ENCODE peak calls at places on chromosome 5, in seven cellular contexts. N is transverse colon, X is suprapubic skin, T is stomach, D is HepG2, H is H1, E is GM12878. P is an unnamed sample.

GRCh38 chr5:62083247-62083646 is 222.8 kb upstream of the KIF2A start:
- DNase-seq in N (no peak), X (no peak), T (no peak), D (no peak), H (no peak), E (no peak), P (no peak)

GRCh38 chr5:73268826-73269225 is 95.8 kb downstream of the TMEM174 start:
- DNase-seq in N (no peak), X (no peak), T (no peak), D (no peak), H (no peak), E (no peak), P (no peak)

GRCh38 chr5:40680741-40681350 is 1.1 kb downstream of the PTGER4 start:
- DNase-seq in N (peak), X (no peak), T (no peak), D (no peak), H (no peak), E (no peak), P (peak)

GRCh38 chr5:41637424-41637823 is 127.0 kb upstream of the PLCXD3 start:
- DNase-seq in N (no peak), X (no peak), T (no peak), D (no peak), H (no peak), E (no peak), P (no peak)

GRCh38 chr5:53323943-53324642 is 156.3 kb upstream of the FST start:
- DNase-seq in N (no peak), X (no peak), T (no peak), D (peak), H (no peak), E (peak), P (no peak)

GRCh38 chr5:136484808-136485207 is 119.5 kb upstream of the TRPC7 start:
- DNase-seq in N (no peak), X (no peak), T (no peak), D (no peak), H (no peak), E (no peak), P (no peak)

GRCh38 chr5:81525690-81526089 is 131.8 kb upstream of the ACOT12 start:
- DNase-seq in N (no peak), X (no peak), T (no peak), D (no peak), H (no peak), E (no peak), P (no peak)

GRCh38 chr5:150516011-150516410 is 8.1 kb downstream of the NDST1 start:
- DNase-seq in N (no peak), X (no peak), T (peak), D (peak), H (no peak), E (no peak), P (no peak)

GRCh38 chr5:146565764-146566163 is 49.8 kb upstream of the GPR151 start:
- DNase-seq in N (peak), X (no peak), T (peak), D (peak), H (no peak), E (no peak), P (no peak)

GRCh38 chr5:111223086-111223789 is 946 bp upstream of the CAMK4 start:
- DNase-seq in N (no peak), X (no peak), T (no peak), D (no peak), H (no peak), E (no peak), P (no peak)

GRCh38 chr5:157772077-157772613 is 28.6 kb downstream of the LSM11 start:
- DNase-seq in N (no peak), X (no peak), T (no peak), D (no peak), H (no peak), E (no peak), P (no peak)

GRCh38 chr5:180563994-180564393 is 27.3 kb downstream of the SCGB3A1 start:
- DNase-seq in N (no peak), X (no peak), T (no peak), D (no peak), H (no peak), E (peak), P (no peak)

GRCh38 chr5:24226492-24226891 is 418.3 kb downstream of the CDH10 start:
- DNase-seq in N (no peak), X (no peak), T (no peak), D (no peak), H (no peak), E (no peak), P (no peak)

GRCh38 chr5:172806897-172807672 is 27.0 kb upstream of the ERGIC1 start:
- DNase-seq in N (peak), X (peak), T (peak), D (peak), H (peak), E (peak), P (peak)

GRCh38 chr5:129743541-129744187 is 4.2 kb upstream of the MINAR2 start:
- DNase-seq in N (no peak), X (no peak), T (no peak), D (no peak), H (no peak), E (no peak), P (no peak)

GRCh38 chr5:39699164-39699563 is 274.4 kb upstream of the DAB2 start:
- DNase-seq in N (no peak), X (no peak), T (no peak), D (no peak), H (no peak), E (no peak), P (no peak)

GRCh38 chr5:31048975-31049290 is 144.6 kb upstream of the CDH6 start:
- DNase-seq in N (no peak), X (no peak), T (no peak), D (no peak), H (no peak), E (no peak), P (no peak)

GRCh38 chr5:24539625-24540024 is 105.2 kb downstream of the CDH10 start:
- DNase-seq in N (no peak), X (no peak), T (no peak), D (no peak), H (no peak), E (no peak), P (no peak)

GRCh38 chr5:9567039-9567438 is 21.2 kb upstream of the SEMA5A start:
- DNase-seq in N (no peak), X (no peak), T (no peak), D (no peak), H (no peak), E (no peak), P (no peak)

GRCh38 chr5:4905674-4906528 is 234.2 kb upstream of the ADAMTS16 start:
- DNase-seq in N (peak), X (peak), T (no peak), D (peak), H (peak), E (no peak), P (peak)

GRCh38 chr5:154791535-154791934 is 36.4 kb downstream of the LARP1 start:
- DNase-seq in N (no peak), X (no peak), T (no peak), D (no peak), H (no peak), E (no peak), P (no peak)

GRCh38 chr5:103407399-103407798 is 148.8 kb downstream of the MACIR start:
- DNase-seq in N (no peak), X (no peak), T (no peak), D (no peak), H (no peak), E (no peak), P (no peak)

GRCh38 chr5:148957591-148958202 is 105.2 kb downstream of the SH3TC2 start:
- DNase-seq in N (peak), X (no peak), T (peak), D (peak), H (no peak), E (no peak), P (no peak)

GRCh38 chr5:6766558-6767191 is 53.4 kb downstream of the TENT4A start:
- DNase-seq in N (peak), X (peak), T (peak), D (no peak), H (no peak), E (no peak), P (peak)

GRCh38 chr5:95856501-95856981 is 34.0 kb upstream of the GLRX start:
- DNase-seq in N (no peak), X (no peak), T (no peak), D (no peak), H (no peak), E (no peak), P (no peak)

GRCh38 chr5:95859327-95860060 is 37.0 kb upstream of the GLRX start:
- DNase-seq in N (no peak), X (no peak), T (no peak), D (no peak), H (no peak), E (no peak), P (no peak)

GRCh38 chr5:95857185-95857945 is 34.8 kb upstream of the GLRX start:
- DNase-seq in N (peak), X (peak), T (peak), D (peak), H (no peak), E (no peak), P (peak)

GRCh38 chr5:95858023-95858461 is 35.5 kb upstream of the GLRX start:
- DNase-seq in N (no peak), X (no peak), T (no peak), D (peak), H (no peak), E (no peak), P (peak)

GRCh38 chr5:95858661-95859326 is 36.3 kb upstream of the GLRX start:
- DNase-seq in N (peak), X (peak), T (peak), D (peak), H (peak), E (peak), P (peak)
- TF ChIP-seq EP300 in N (peak), X (peak), T (peak), D (peak), H (peak), E (no peak), P (no peak)

GRCh38 chr5:161547573-161548471 is 1.3 kb upstream of the GABRB2 start:
- DNase-seq in N (peak), X (no peak), T (no peak), D (no peak), H (no peak), E (no peak), P (no peak)
- TF ChIP-seq POLR2AphosphoS5 in N (no peak), X (no peak), T (no peak), D (no peak), H (no peak), E (no peak), P (no peak)

GRCh38 chr5:125408582-125409069 is 662.2 kb upstream of the ZNF608 start:
- DNase-seq in N (peak), X (no peak), T (no peak), D (no peak), H (no peak), E (no peak), P (no peak)

GRCh38 chr5:125410501-125411162 is 664.2 kb upstream of the ZNF608 start:
- DNase-seq in N (no peak), X (no peak), T (no peak), D (no peak), H (no peak), E (no peak), P (no peak)

GRCh38 chr5:125411163-125412050 is 665.0 kb upstream of the ZNF608 start:
- DNase-seq in N (peak), X (no peak), T (peak), D (no peak), H (no peak), E (peak), P (peak)

GRCh38 chr5:125409101-125409495 is 662.7 kb upstream of the ZNF608 start:
- DNase-seq in N (peak), X (no peak), T (no peak), D (no peak), H (no peak), E (no peak), P (no peak)

DNA sequence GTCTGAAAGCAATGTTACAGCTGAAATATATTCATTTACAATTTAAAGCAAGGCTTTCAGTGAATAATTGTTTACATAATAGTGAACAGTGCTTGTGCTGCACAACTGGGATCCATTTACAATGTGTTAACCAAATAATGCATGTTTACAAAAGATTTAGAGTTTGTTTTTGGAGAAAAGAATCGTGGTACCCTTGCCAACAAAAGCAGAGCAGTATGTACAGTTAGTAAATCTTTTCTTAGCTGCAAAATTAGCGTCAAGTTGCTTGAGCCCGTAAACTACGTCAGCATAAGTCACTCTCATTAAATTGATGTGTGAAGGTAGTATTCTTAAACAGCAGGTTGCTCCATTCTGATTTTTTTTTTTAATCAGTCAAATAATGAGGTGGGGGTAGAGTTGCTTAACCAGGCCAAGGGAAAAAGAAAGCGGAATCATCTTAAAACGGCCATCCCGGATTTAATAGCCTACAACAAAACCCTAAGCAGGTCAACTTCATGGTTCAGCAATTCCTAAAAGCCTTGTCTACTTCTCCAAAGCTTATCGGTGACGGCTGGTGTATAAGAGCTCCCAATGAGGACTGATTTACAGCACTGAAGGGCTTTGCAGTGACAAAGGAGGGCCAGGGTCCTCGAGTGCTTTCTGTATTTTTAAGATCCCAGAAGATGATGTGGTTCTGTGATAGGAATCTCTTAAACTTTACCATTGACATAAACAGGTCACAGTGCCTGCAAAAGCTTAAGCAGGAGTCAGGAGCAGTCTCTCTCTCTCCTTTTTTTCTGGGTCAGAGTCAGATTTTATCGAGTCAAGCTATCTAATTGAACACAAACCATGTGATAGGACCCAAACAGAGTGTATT is 663.3 kb upstream of the ZNF608 start:
- DNase-seq in N (no peak), X (no peak), T (no peak), D (no peak), H (no peak), E (no peak), P (no peak)
- TF ChIP-seq EP300 in N (no peak), X (no peak), T (no peak), D (no peak), H (no peak), E (no peak), P (no peak)

DNA sequence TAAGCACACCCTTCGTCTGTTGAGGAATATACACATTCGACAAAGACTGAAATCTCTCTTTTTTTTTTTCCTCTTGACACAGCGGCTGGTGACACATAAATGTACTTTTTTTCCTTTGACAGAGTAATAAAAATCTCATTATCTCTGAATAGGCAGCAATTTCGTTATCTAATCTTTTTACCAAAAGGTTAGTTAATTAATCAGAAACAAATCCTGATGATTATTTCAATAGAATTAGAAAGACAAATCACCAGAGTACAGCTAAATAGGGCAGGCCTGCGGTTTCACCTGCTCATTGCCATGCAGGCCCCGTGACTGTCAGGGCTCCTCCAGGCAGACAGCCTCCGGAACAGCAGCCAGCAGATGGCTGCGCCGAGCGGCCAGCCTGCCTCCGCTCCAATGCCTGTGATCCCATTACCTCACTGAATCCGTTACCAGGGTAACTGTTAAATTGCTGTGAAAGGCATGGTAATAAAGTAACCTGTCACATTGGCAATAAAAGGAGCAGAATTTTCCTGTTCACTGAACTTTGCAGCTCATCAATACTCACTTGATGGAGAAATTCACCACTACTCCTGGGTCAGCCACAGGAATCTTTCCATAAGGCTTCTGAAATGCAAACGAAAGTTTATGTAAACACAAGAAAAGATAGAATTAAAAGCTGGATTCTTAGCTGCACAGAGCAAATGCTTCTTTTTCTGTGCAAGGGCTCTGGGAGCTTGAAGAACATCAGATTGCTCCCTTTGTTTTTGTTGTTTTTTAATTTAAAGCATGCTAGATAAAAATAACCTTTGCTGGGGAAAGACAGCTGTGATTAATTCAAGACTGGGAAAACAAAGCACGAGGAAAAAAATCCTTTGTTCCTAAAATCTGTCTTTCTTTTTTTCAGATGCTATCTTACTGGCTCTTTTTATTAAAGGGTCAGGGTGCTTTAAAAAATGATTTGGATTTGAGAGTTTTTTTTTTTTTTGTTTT is 666.4 kb upstream of the ZNF608 start:
- DNase-seq in N (peak), X (peak), T (peak), D (peak), H (peak), E (no peak), P (peak)
- TF ChIP-seq POLR2AphosphoS5 in N (peak), X (no peak), T (no peak), D (no peak), H (no peak), E (no peak), P (peak)

GRCh38 chr5:151557951-151558350 is 33.2 kb downstream of the FAT2 start:
- DNase-seq in N (no peak), X (no peak), T (no peak), D (no peak), H (no peak), E (no peak), P (no peak)
- TF ChIP-seq EP300 in N (no peak), X (no peak), T (no peak), D (no peak), H (no peak), E (no peak), P (no peak)

DNA sequence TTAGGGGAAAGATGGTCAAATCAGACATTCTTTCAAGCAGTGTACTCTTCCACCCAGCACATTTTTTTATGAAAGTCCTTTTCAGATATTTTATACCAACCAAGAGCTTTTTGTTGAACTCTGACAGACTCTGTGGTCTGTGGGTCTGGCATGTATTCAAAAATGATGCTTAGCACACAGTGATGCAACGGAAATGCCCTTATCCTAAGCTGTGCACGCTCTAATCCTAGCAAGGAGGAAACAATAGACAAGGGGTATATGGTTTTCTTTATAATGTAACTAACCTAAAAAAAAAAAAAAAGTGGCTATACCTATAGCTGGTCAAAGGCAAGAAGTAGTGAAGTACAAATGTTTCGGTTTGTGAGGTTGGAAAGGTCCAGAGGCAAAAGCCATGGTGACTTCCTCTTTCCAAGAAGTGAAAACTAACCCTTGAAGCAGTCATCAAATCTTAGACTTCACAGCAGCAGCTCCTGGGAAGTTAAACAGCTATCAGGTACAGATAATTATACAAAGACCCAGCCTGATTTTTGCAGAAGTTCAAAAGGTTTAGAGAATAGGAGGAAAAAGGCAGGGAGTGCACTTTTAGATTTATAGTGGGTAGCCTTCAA is 82.5 kb downstream of the SEMA6A start:
- DNase-seq in N (no peak), X (no peak), T (no peak), D (peak), H (no peak), E (no peak), P (no peak)
- TF ChIP-seq POLR2AphosphoS5 in N (no peak), X (no peak), T (no peak), D (no peak), H (no peak), E (no peak), P (no peak)

GRCh38 chr5:956941-957729 is 51.5 kb upstream of the NKD2 start:
- DNase-seq in N (no peak), X (peak), T (no peak), D (peak), H (no peak), E (no peak), P (no peak)
- TF ChIP-seq EP300 in N (no peak), X (no peak), T (no peak), D (no peak), H (no peak), E (peak), P (no peak)

GRCh38 chr5:168549554-168549953 is 20.4 kb downstream of the FBLL1 start:
- DNase-seq in N (no peak), X (no peak), T (no peak), D (no peak), H (no peak), E (no peak), P (no peak)

GRCh38 chr5:168552146-168552545 is 23.0 kb downstream of the FBLL1 start:
- DNase-seq in N (no peak), X (no peak), T (no peak), D (no peak), H (no peak), E (no peak), P (no peak)

GRCh38 chr5:168557389-168557788 is 21.8 kb downstream of the PANK3 start:
- DNase-seq in N (no peak), X (no peak), T (no peak), D (no peak), H (no peak), E (no peak), P (no peak)

GRCh38 chr5:168553377-168554130 is 24.4 kb downstream of the FBLL1 start:
- DNase-seq in N (no peak), X (no peak), T (no peak), D (no peak), H (no peak), E (no peak), P (no peak)
- TF ChIP-seq POLR2AphosphoS5 in N (no peak), X (no peak), T (no peak), D (no peak), H (no peak), E (no peak), P (no peak)

DNA sequence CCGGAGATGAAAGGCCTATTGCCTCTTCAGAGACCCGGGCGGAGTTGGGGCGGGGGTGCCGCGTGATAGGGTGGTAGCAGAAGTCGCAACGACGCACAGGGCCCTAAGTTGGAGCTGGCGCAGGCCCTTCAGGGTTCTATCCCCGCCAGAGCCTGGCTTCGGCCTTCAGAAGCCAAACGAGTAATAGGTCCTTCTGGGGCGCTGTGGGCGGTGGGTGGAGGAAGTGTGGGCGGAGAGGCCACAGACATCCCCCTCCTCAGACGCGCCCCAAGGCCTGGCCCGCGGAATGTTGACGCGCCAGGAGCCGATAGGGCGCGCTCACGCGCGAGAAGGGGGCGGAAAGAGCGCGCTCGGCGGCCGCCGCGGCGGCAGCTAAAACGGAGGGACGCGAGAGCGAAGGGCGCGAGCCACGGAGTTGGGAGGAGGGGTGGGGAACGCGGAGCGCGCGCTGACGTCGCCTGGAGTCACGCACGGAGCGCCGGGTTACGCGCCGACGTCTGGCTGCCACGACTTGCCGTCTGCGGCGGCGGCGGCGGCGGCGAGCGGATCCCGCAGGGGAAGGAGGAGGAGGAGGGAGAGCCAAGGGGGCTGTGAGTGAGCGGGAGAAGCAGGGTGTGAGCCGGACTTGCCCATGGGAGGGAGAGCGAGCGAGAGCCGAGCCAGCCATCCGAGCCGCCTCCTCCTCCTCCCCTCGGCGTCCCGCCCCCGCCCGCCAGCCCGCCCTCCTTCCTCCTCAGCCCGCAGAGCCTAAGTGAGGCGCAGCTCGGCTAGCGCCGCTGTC is 6.4 kb upstream of the PURA start:
- DNase-seq in N (peak), X (peak), T (peak), D (peak), H (no peak), E (peak), P (peak)
- TF ChIP-seq EP300 in N (no peak), X (no peak), T (no peak), D (peak), H (peak), E (no peak), P (peak)

P was measured in sigmoid colon.